ENCODE peak calls at places on chromosome 16, in five cellular contexts. M is dorsolateral prefrontal cortex, W is esophagus squamous epithelium, T is endothelial cell, I is cardiac muscle cell. L is an unnamed sample.

GRCh38 chr16:84007946-84008345 is 34.6 kb downstream of the SLC38A8 start:
- DNase-seq in I (no peak), W (no peak), M (no peak), T (no peak), L (no peak)

GRCh38 chr16:24737391-24737871 is 8.0 kb downstream of the TNRC6A start:
- DNase-seq in M (no peak), W (no peak), T (no peak), I (no peak), L (no peak)

GRCh38 chr16:22969567-22969966 is 155.6 kb downstream of the HS3ST2 start:
- DNase-seq in I (no peak), M (no peak), T (no peak), W (no peak), L (no peak)

GRCh38 chr16:4217246-4218131 is 24.4 kb downstream of the SRL start:
- DNase-seq in M (no peak), W (no peak), T (no peak), I (peak; percentile 94), L (no peak)

GRCh38 chr16:17224859-17225258 is 245.9 kb downstream of the XYLT1 start:
- DNase-seq in T (no peak), I (no peak), W (no peak), M (no peak), L (no peak)

GRCh38 chr16:2152695-2153506 is 2.7 kb upstream of the TRAF7 start:
- DNase-seq in I (peak; percentile 62), W (no peak), T (no peak), M (no peak), L (no peak)

GRCh38 chr16:30352488-30353401 is 2.4 kb downstream of the CD2BP2 start:
- DNase-seq in I (no peak), T (no peak), W (no peak), M (peak; percentile 19), L (no peak)

GRCh38 chr16:22031483-22032083 is 23.7 kb downstream of the MOSMO start:
- DNase-seq in M (no peak), W (no peak), I (no peak), T (no peak), L (no peak)

GRCh38 chr16:69465083-69465721 is 40.8 kb downstream of the CYB5B start:
- DNase-seq in I (peak; percentile 5), M (no peak), W (no peak), T (no peak), L (no peak)
- TF ChIP-seq CTCF in I (no peak), M (peak; percentile 9), W (no peak), T (no peak), L (no peak)

GRCh38 chr16:9533042-9533441 is 441.6 kb downstream of the HAPSTR1 start:
- DNase-seq in I (no peak), M (no peak), T (no peak), W (no peak), L (no peak)
- TF ChIP-seq CTCF in I (no peak), M (no peak), T (no peak), W (no peak), L (no peak)

GRCh38 chr16:600781-601180 is 10.9 kb downstream of the RAB40C start:
- DNase-seq in W (no peak), T (no peak), I (no peak), M (no peak), L (no peak)
- TF ChIP-seq CTCF in W (no peak), T (no peak), I (peak; percentile 34), M (no peak), L (no peak)

GRCh38 chr16:51971184-51971583 is 575.8 kb downstream of the TOX3 start:
- DNase-seq in M (no peak), I (peak; percentile 63), T (peak; percentile 49), W (no peak), L (no peak)
- TF ChIP-seq CTCF in M (peak; percentile 52), I (peak; percentile 31), T (peak; percentile 54), W (peak; percentile 9), L (peak; percentile 69)

DNA sequence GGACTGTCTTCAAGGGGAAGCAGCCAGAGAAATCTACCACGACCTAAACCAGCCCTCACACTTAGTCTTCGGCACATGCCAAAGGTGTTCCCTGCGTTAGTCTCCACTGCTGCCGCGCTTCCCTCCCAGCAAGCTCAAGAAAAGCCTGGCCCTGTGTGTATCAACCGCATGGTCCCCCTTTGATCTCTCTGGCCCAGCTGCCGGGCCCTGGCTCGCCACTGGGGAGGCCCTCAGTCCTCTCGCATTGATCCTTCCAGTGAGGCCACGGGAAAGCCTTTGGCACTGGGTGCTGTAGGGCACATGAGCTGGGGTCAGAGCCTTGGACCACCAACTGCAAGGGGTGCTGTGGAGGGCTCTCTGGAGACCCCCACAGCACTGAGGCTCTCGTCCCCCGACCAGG is 29.6 kb upstream of the KLHDC4 start:
- DNase-seq in T (no peak), M (no peak), W (no peak), I (no peak), L (no peak)
- TF ChIP-seq CTCF in T (no peak), M (no peak), W (no peak), I (no peak), L (no peak)

GRCh38 chr16:65704866-65705265 is 583.0 kb upstream of the CDH11 start:
- DNase-seq in T (peak; percentile 23), W (no peak), M (no peak), I (peak; percentile 19), L (no peak)
- TF ChIP-seq CTCF in T (peak; percentile 41), W (no peak), M (no peak), I (peak; percentile 42), L (peak; percentile 26)